ENCODE peak calls at places on chromosomes 7 and 10, in ten cellular contexts. S, J, Q, X, I, K, T, N, U and M are unnamed samples.

GRCh38 chr7:28957064-28957821 is 887 bp downstream of the TRIL start:
- DNase-seq in S (peak; percentile 75), J (no peak), Q (peak; percentile 68), X (peak; percentile 30), I (peak; percentile 32), K (no peak), T (peak; percentile 36), N (no peak), U (peak; percentile 44), M (no peak)

GRCh38 chr7:34844401-34844800 is 186.4 kb downstream of the NPSR1 start:
- DNase-seq in S (no peak), J (no peak), Q (no peak), X (no peak), I (no peak), K (no peak), T (no peak), N (no peak), U (no peak), M (no peak)

GRCh38 chr7:77757589-77757988 is 40.6 kb downstream of the TMEM60 start:
- DNase-seq in S (no peak), J (no peak), Q (no peak), X (no peak), I (no peak), K (no peak), T (no peak), N (no peak), U (no peak), M (no peak)

GRCh38 chr10:17644485-17644964 is 574 bp downstream of the STAM start:
- DNase-seq in S (no peak), J (no peak), Q (no peak), X (no peak), I (peak; percentile 46), K (peak; percentile 51), T (peak; percentile 46), N (no peak), U (no peak), M (no peak)

GRCh38 chr10:7649673-7650330 is 17.0 kb downstream of the ITIH5 start:
- DNase-seq in S (peak; percentile 76), J (no peak), Q (no peak), X (no peak), I (no peak), K (no peak), T (no peak), N (no peak), U (no peak), M (no peak)

GRCh38 chr10:90674927-90675326 is 182.9 kb downstream of the HTR7 start:
- DNase-seq in S (no peak), J (peak; percentile 45), Q (no peak), X (no peak), I (peak; percentile 91), K (peak; percentile 82), T (peak; percentile 7), N (no peak), U (no peak), M (no peak)

GRCh38 chr7:21383833-21384220 is 44.1 kb upstream of the SP4 start:
- DNase-seq in S (no peak), J (no peak), Q (no peak), X (no peak), I (no peak), K (no peak), T (no peak), N (no peak), U (no peak), M (no peak)

GRCh38 chr7:128014864-128015263 is 16.4 kb downstream of the LRRC4 start:
- DNase-seq in S (no peak), J (no peak), Q (no peak), X (no peak), I (no peak), K (no peak), T (no peak), N (no peak), U (no peak), M (no peak)

GRCh38 chr7:150524018-150524417 is 9.3 kb downstream of the GIMAP7 start:
- DNase-seq in S (no peak), J (no peak), Q (no peak), X (no peak), I (no peak), K (no peak), T (no peak), N (no peak), U (no peak), M (no peak)

GRCh38 chr10:101308051-101308450 is 45.9 kb upstream of the BTRC start:
- DNase-seq in S (no peak), J (no peak), Q (no peak), X (no peak), I (no peak), K (no peak), T (no peak), N (no peak), U (no peak), M (no peak)

GRCh38 chr10:15452545-15452944 is 81.5 kb upstream of the FAM171A1 start:
- DNase-seq in S (no peak), J (no peak), Q (no peak), X (no peak), I (no peak), K (no peak), T (no peak), N (no peak), U (no peak), M (no peak)

GRCh38 chr10:102644066-102644645 is at the start of gene TRIM8:
- DNase-seq in S (no peak), J (no peak), Q (no peak), X (no peak), I (no peak), K (no peak), T (peak; percentile 84), N (peak; percentile 61), U (peak; percentile 64), M (no peak)

GRCh38 chr10:8543361-8544056 is 489.0 kb downstream of the GATA3 start:
- DNase-seq in S (no peak), J (no peak), Q (no peak), X (no peak), I (no peak), K (no peak), T (peak; percentile 32), N (peak; percentile 8), U (peak; percentile 17), M (no peak)

GRCh38 chr10:17062009-17062408 is 67.6 kb downstream of the CUBN start:
- DNase-seq in S (no peak), J (no peak), Q (no peak), X (no peak), I (peak; percentile 67), K (peak; percentile 84), T (no peak), N (peak; percentile 11), U (no peak), M (no peak)

GRCh38 chr7:117995850-117996650 is 122.8 kb upstream of the CTTNBP2 start:
- DNase-seq in S (no peak), J (no peak), Q (no peak), X (no peak), I (no peak), K (no peak), T (no peak), N (no peak), U (no peak), M (no peak)

GRCh38 chr7:159070422-159071148 is 74.1 kb downstream of the VIPR2 start:
- DNase-seq in S (no peak), J (no peak), Q (no peak), X (peak; percentile 41), I (peak; percentile 39), K (no peak), T (no peak), N (no peak), U (no peak), M (no peak)

GRCh38 chr10:1063232-1063862 is 7.2 kb downstream of the WDR37 start:
- DNase-seq in S (no peak), J (no peak), Q (no peak), X (no peak), I (no peak), K (no peak), T (no peak), N (no peak), U (no peak), M (no peak)

GRCh38 chr10:9562001-9562505 is 1455.6 kb upstream of the CELF2 start:
- DNase-seq in S (no peak), J (no peak), Q (no peak), X (no peak), I (no peak), K (no peak), T (no peak), N (no peak), U (no peak), M (no peak)

GRCh38 chr10:103854687-103855423 is 521 bp downstream of the SH3PXD2A start:
- DNase-seq in S (no peak), J (no peak), Q (peak; percentile 78), X (peak; percentile 75), I (no peak), K (peak; percentile 41), T (peak; percentile 56), N (no peak), U (peak; percentile 67), M (no peak)
- TF ChIP-seq CTCF in S (no peak), J (peak; percentile 29), Q (no peak), X (no peak), I (peak; percentile 29), K (peak; percentile 39), T (peak; percentile 36), N (peak; percentile 58), U (no peak), M (peak; percentile 32)

GRCh38 chr10:53453196-53453595 is 680.6 kb upstream of the MBL2 start:
- DNase-seq in S (no peak), J (no peak), Q (no peak), X (no peak), I (no peak), K (no peak), T (no peak), N (peak; percentile 1), U (no peak), M (no peak)
- TF ChIP-seq CTCF in S (no peak), J (peak; percentile 23), Q (no peak), X (no peak), I (no peak), K (no peak), T (peak; percentile 30), N (no peak), U (no peak), M (no peak)

DNA sequence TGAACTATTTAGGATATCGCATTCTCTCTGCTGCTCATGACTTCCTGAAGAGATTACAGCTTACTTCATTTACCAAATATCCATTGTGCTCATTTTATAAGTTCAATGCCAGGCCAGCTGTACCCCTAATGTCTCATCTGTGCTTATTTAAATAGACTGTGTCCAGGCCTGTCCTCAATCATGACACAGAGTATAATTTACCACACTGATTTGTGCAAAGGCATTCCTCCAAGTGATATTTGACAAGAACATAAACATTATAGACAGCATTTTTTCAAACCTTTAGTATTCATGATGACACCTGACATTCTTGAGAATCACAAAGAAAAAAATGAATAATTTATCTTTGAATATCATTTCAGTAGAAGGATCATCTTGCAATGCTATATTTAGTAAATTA is 260.1 kb upstream of the SEMA3D start:
- DNase-seq in S (no peak), J (no peak), Q (no peak), X (no peak), I (no peak), K (no peak), T (no peak), N (no peak), U (no peak), M (no peak)
- TF ChIP-seq CTCF in S (no peak), J (no peak), Q (no peak), X (no peak), I (no peak), K (no peak), T (no peak), N (no peak), U (no peak), M (no peak)

DNA sequence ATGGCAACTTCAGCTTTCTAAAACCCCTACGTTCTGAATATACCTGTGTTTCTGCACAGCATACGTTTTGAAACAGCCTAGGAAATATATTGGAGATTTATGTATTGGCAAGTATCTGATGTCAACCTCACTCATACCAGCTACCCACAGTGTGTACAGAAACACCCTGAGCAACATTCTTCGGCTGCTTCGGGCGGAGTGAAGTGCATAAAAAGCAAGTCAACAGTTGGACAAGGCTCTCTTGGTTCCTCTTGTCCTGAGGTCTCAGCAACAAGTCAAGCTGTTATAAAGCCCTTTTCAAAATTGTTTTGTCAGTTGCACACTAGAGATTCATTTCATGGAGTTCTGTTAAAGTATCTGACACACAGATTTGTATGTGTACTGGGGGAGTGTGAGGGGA is 40.0 kb upstream of the PAPSS2 start:
- DNase-seq in S (no peak), J (peak; percentile 34), Q (no peak), X (no peak), I (no peak), K (no peak), T (no peak), N (peak; percentile 19), U (no peak), M (no peak)
- TF ChIP-seq CTCF in S (no peak), J (no peak), Q (no peak), X (no peak), I (no peak), K (no peak), T (no peak), N (no peak), U (no peak), M (no peak)